ENCODE peak calls at places on chromosomes 13 and 19, in eight cellular contexts. D, Y, K, G, L, W, I and V are unnamed samples. For H3K27me3, the result is how much of the 10 kb centered on the place peaks cover.

GRCh38 chr13:67140006-67140405 is 90.1 kb downstream of the PCDH9 start:
- DNase-seq in D (no peak), Y (no peak), K (no peak), G (no peak), L (no peak), W (no peak), I (no peak), V (no peak)

GRCh38 chr13:112450118-112450517 is 74.0 kb downstream of the SPACA7 start:
- DNase-seq in D (no peak), Y (no peak), K (no peak), G (no peak), L (no peak), W (no peak), I (no peak), V (no peak)

GRCh38 chr13:99956473-99957349 is 14.9 kb downstream of the ZIC5 start:
- DNase-seq in D (no peak), Y (no peak), K (no peak), G (no peak), L (peak), W (no peak), I (no peak), V (no peak)

GRCh38 chr19:57031156-57031555 is 88.6 kb upstream of the USP29 start:
- DNase-seq in D (no peak), Y (no peak), K (no peak), G (no peak), L (no peak), W (no peak), I (no peak), V (no peak)

GRCh38 chr19:1813837-1814217 is 1.8 kb upstream of the ATP8B3 start:
- DNase-seq in D (no peak), Y (no peak), K (no peak), G (no peak), L (no peak), W (no peak), I (no peak), V (no peak)

GRCh38 chr13:94369862-94370491 is 109.5 kb downstream of the DCT start:
- DNase-seq in D (no peak), Y (peak), K (no peak), G (no peak), L (no peak), W (no peak), I (no peak), V (no peak)

GRCh38 chr19:4493929-4494690 is 22.0 kb downstream of the HDGFL2 start:
- DNase-seq in D (no peak), Y (no peak), K (no peak), G (no peak), L (no peak), W (no peak), I (no peak), V (no peak)

GRCh38 chr19:21023901-21024300 is 3.4 kb downstream of the ZNF430 start:
- DNase-seq in D (peak), Y (no peak), K (no peak), G (no peak), L (no peak), W (no peak), I (no peak), V (no peak)

GRCh38 chr13:20882206-20882605 is 20.3 kb downstream of the XPO4 start:
- DNase-seq in D (no peak), Y (no peak), K (no peak), G (no peak), L (no peak), W (no peak), I (no peak), V (no peak)

GRCh38 chr13:43942301-43942700 is 62.6 kb downstream of the LACC1 start:
- DNase-seq in D (peak), Y (no peak), K (no peak), G (no peak), L (no peak), W (no peak), I (no peak), V (no peak)

GRCh38 chr19:41443813-41444455 is 978 bp downstream of the ERICH4 start:
- DNase-seq in D (no peak), Y (no peak), K (no peak), G (no peak), L (no peak), W (no peak), I (peak), V (no peak)

GRCh38 chr13:104318121-104318520 is 1251.9 kb upstream of the SLC10A2 start:
- DNase-seq in D (peak), Y (no peak), K (no peak), G (no peak), L (peak), W (no peak), I (no peak), V (no peak)

GRCh38 chr19:44621367-44621766 is 8.0 kb downstream of the IGSF23 start:
- DNase-seq in D (no peak), Y (no peak), K (no peak), G (no peak), L (no peak), W (no peak), I (no peak), V (no peak)

GRCh38 chr13:109794095-109794494 is 7.7 kb upstream of the IRS2 start:
- DNase-seq in D (peak), Y (no peak), K (no peak), G (no peak), L (no peak), W (no peak), I (no peak), V (no peak)

GRCh38 chr13:49419292-49419691 is 24.6 kb downstream of the CAB39L start:
- DNase-seq in D (no peak), Y (no peak), K (no peak), G (no peak), L (no peak), W (no peak), I (no peak), V (no peak)

GRCh38 chr13:49295231-49295630 is 47.5 kb downstream of the CDADC1 start:
- DNase-seq in D (no peak), Y (no peak), K (no peak), G (no peak), L (no peak), W (no peak), I (no peak), V (no peak)

GRCh38 chr13:24670927-24671326 is 9.3 kb upstream of the ATP12A start:
- DNase-seq in D (no peak), Y (no peak), K (no peak), G (no peak), L (peak), W (no peak), I (peak), V (no peak)

GRCh38 chr13:50599046-50599445 is 244.4 kb downstream of the DLEU7 start:
- DNase-seq in D (no peak), Y (no peak), K (no peak), G (no peak), L (no peak), W (no peak), I (no peak), V (no peak)

GRCh38 chr13:96179309-96179708 is 89.4 kb downstream of the HS6ST3 start:
- DNase-seq in D (no peak), Y (no peak), K (no peak), G (no peak), L (no peak), W (no peak), I (no peak), V (no peak)

GRCh38 chr13:43865892-43866291 is 13.6 kb downstream of the CCDC122 start:
- DNase-seq in D (peak), Y (peak), K (no peak), G (no peak), L (no peak), W (no peak), I (no peak), V (no peak)

GRCh38 chr19:46919324-46919723 is 58.5 kb downstream of the ARHGAP35 start:
- DNase-seq in D (peak), Y (no peak), K (no peak), G (no peak), L (no peak), W (no peak), I (no peak), V (no peak)

GRCh38 chr19:38228491-38229439 is 4.7 kb upstream of the DPF1 start:
- DNase-seq in D (no peak), Y (no peak), K (no peak), G (no peak), L (peak), W (no peak), I (no peak), V (no peak)

GRCh38 chr13:42270857-42271215 is 1.1 kb upstream of the AKAP11 start:
- DNase-seq in D (no peak), Y (no peak), K (no peak), G (no peak), L (no peak), W (no peak), I (no peak), V (no peak)

GRCh38 chr13:28606466-28606865 is 52.5 kb upstream of the POMP start:
- DNase-seq in D (no peak), Y (no peak), K (no peak), G (no peak), L (no peak), W (no peak), I (no peak), V (no peak)

GRCh38 chr13:48775285-48775684 is 121.6 kb downstream of the CYSLTR2 start:
- DNase-seq in D (no peak), Y (no peak), K (no peak), G (no peak), L (no peak), W (no peak), I (no peak), V (no peak)

GRCh38 chr19:42287826-42288107 is 14.2 kb upstream of the PRR19 start:
- DNase-seq in D (no peak), Y (no peak), K (no peak), G (no peak), L (no peak), W (no peak), I (no peak), V (no peak)

GRCh38 chr19:1189419-1189818 is 15.4 kb upstream of the SBNO2 start:
- DNase-seq in D (peak), Y (no peak), K (no peak), G (no peak), L (no peak), W (peak), I (no peak), V (no peak)

GRCh38 chr19:2686347-2686746 is 16.1 kb downstream of the GNG7 start:
- DNase-seq in D (no peak), Y (no peak), K (no peak), G (no peak), L (no peak), W (no peak), I (no peak), V (no peak)

GRCh38 chr13:33194820-33195692 is 90.5 kb downstream of the STARD13 start:
- DNase-seq in D (peak), Y (peak), K (no peak), G (no peak), L (no peak), W (no peak), I (no peak), V (peak)

GRCh38 chr19:3054972-3055740 is 7.1 kb downstream of the TLE5 start:
- DNase-seq in D (peak), Y (no peak), K (no peak), G (no peak), L (no peak), W (no peak), I (no peak), V (no peak)

GRCh38 chr13:106526748-106527488 is 8.5 kb downstream of the EFNB2 start:
- DNase-seq in D (no peak), Y (no peak), K (no peak), G (no peak), L (no peak), W (no peak), I (no peak), V (no peak)

GRCh38 chr13:28750187-28751045 is 31.6 kb upstream of the SLC46A3 start:
- DNase-seq in D (peak), Y (no peak), K (no peak), G (no peak), L (no peak), W (no peak), I (no peak), V (no peak)

GRCh38 chr13:93727301-93728141 is 500.9 kb downstream of the GPC6 start:
- DNase-seq in D (no peak), Y (no peak), K (no peak), G (no peak), L (peak), W (no peak), I (no peak), V (no peak)

DNA sequence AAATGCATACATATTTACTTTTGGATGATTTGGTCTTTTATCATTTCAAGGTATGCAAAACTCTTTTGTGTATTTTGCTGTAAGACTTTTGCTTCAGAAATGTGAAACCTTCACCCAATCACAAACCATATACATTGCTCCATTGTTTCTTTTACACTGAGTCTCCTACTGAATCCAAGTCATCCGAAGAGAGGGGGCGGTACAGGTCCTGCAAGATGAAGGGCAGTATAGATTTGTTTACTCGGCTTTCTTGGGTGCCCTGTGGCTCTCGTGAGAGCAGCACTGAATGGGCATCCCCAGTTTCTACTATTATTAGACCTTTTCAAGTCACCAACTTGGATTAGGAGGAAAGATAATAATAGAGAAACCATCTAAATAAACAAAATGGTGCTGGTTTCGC is 280.6 kb downstream of the DCLK1 start:
- DNase-seq in D (no peak), Y (no peak), K (no peak), G (no peak), L (no peak), W (no peak), I (no peak), V (no peak)
- TF ChIP-seq CTCF in D (no peak), Y (no peak), K (no peak), G (no peak), L (no peak), W (no peak), I (no peak), V (no peak)

GRCh38 chr13:101700598-101700997 is 248.1 kb downstream of the ITGBL1 start:
- DNase-seq in D (no peak), Y (no peak), K (no peak), G (no peak), L (no peak), W (no peak), I (no peak), V (no peak)
- H3K4me3 ChIP-seq in D (no peak), Y (no peak), K (no peak), G (no peak), L (no peak), W (no peak), I (no peak), V (no peak)

DNA sequence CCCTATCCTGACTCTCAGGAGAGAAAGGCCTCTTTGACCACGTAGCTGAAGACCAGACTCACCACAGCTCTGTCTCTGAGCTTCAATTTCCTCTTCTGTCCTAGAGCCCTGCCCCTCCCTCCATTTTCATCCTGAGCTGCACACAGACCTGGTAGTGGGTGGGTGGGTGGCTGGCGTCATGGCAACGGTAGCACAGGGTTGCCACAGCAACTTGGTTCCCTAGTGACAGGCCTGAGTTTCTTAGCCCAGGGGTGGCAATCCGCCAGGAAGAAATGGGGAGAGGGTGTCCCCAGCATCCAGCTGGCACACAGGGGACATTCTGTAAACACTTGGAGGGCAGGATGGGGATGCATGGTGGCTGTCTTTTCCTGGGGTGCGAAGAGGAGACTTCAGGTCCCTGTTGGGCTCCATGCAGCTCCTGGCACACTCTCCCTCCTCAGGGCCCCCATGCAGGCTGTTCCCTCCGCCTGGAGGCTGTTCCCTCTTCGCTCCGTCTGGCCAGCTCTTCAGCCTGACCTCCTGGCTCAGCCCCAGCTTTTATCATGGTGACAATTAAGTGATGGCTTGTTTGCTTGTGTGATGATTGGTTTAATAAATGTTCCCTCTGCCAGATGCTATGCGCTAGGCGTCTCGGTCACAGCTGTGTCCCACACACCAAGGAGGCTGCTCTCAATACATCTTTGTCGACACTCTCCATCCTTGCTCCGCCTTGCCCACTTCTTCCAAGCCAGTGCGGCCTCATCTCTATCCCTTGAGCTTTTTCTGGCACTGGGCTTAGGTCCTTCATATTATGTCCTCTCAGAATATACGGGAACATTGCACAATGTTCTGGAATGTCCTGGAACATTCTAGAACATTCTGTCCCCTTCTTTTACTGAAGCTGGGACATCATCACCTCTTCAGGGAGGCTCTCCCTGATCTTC is 7.4 kb upstream of the KLHL26 start:
- DNase-seq in D (no peak), Y (no peak), K (no peak), G (no peak), L (no peak), W (no peak), I (no peak), V (no peak)
- H3K27me3 ChIP-seq in D (under half), Y (under half), K (under half), G (under half), L (under half), W (under half), I (under half), V (under half)

DNA sequence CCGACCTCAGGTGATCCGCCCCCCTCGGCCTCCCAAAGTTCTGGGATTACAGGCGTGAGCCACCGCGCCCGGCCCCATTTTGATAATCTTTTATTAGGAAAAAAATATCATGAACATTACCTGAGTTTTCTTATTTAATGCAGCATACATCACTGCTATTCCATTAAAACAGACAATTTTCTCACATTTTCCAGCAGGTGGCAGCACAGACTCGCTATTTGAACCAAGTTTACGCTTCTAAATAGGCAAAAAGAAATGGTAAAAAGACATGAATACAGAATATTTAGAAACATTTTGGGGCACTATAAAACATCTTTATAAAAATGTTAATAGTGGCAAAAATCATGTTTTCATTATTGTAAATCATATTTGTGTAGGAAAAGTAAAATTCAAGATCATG is 903.1 kb downstream of the SLITRK6 start:
- DNase-seq in D (peak), Y (peak), K (no peak), G (no peak), L (peak), W (no peak), I (no peak), V (no peak)
- TF ChIP-seq CTCF in D (peak), Y (peak), K (peak), G (peak), L (peak), W (peak), I (peak), V (peak)